ENCODE peak calls at places on chromosomes 12 and 14, in six cellular contexts. O is fibroblast of mammary gland, C is AG04449, D is mucosa of descending colon, S is brain microvascular endothelial cell, E is HFF-Myc. V is an unnamed sample.

GRCh38 chr12:83827860-83828259 is 1084.7 kb downstream of the SLC6A15 start:
- DNase-seq in O (peak), C (no peak), D (no peak), S (no peak), E (peak), V (no peak)

GRCh38 chr14:64338616-64339316 is 44.6 kb upstream of the ESR2 start:
- DNase-seq in O (peak), C (peak), D (peak), S (peak), E (peak), V (peak)

GRCh38 chr14:52023518-52023917 is 34.2 kb downstream of the RTRAF start:
- DNase-seq in O (peak), C (peak), D (no peak), S (peak), E (peak), V (no peak)

GRCh38 chr12:91854725-91855124 is 290.9 kb downstream of the BTG1 start:
- DNase-seq in O (peak), C (no peak), D (no peak), S (peak), E (no peak), V (no peak)

GRCh38 chr12:14111230-14111865 is 129.9 kb upstream of the GRIN2B start:
- DNase-seq in O (no peak), C (no peak), D (peak), S (no peak), E (no peak), V (no peak)

GRCh38 chr12:106987846-106988245 is 900 bp upstream of the MTERF2 start:
- DNase-seq in O (no peak), C (no peak), D (no peak), S (no peak), E (no peak), V (no peak)

GRCh38 chr14:78170203-78170602 is at the start of gene NRXN3:
- DNase-seq in O (no peak), C (no peak), D (peak), S (no peak), E (no peak), V (no peak)

GRCh38 chr14:22438742-22439141 is 150.3 kb downstream of the DAD1 start:
- DNase-seq in O (no peak), C (no peak), D (no peak), S (no peak), E (no peak), V (no peak)

GRCh38 chr12:11703378-11703777 is 53.9 kb downstream of the ETV6 start:
- DNase-seq in O (no peak), C (no peak), D (no peak), S (no peak), E (no peak), V (no peak)

GRCh38 chr12:124861492-124861891 is 2.2 kb downstream of the SCARB1 start:
- DNase-seq in O (peak), C (no peak), D (peak), S (peak), E (peak), V (no peak)

GRCh38 chr12:107657621-107658020 is 28.0 kb upstream of the PWP1 start:
- DNase-seq in O (no peak), C (no peak), D (no peak), S (no peak), E (no peak), V (no peak)

GRCh38 chr14:56299306-56299984 is 181.2 kb downstream of the PELI2 start:
- DNase-seq in O (no peak), C (no peak), D (no peak), S (no peak), E (no peak), V (no peak)

GRCh38 chr14:56185991-56186390 is 67.8 kb downstream of the PELI2 start:
- DNase-seq in O (no peak), C (no peak), D (peak), S (no peak), E (no peak), V (no peak)

GRCh38 chr14:30610719-30611388 is 11.3 kb upstream of the SCFD1 start:
- DNase-seq in O (peak), C (no peak), D (peak), S (peak), E (no peak), V (no peak)

GRCh38 chr14:92846162-92846897 is 52.2 kb downstream of the GOLGA5 start:
- DNase-seq in O (peak), C (peak), D (no peak), S (peak), E (peak), V (peak)

GRCh38 chr12:3453947-3454675 is 36.9 kb upstream of the PRMT8 start:
- DNase-seq in O (peak), C (peak), D (no peak), S (peak), E (peak), V (peak)

GRCh38 chr12:55995366-55995765 is 1.7 kb upstream of the SUOX start:
- DNase-seq in O (no peak), C (no peak), D (no peak), S (no peak), E (no peak), V (no peak)

GRCh38 chr12:57340104-57340503 is 89.1 kb upstream of the STAC3 start:
- DNase-seq in O (peak), C (no peak), D (peak), S (peak), E (peak), V (peak)

GRCh38 chr14:103139371-103140016 is 16.2 kb downstream of the TNFAIP2 start:
- DNase-seq in O (no peak), C (no peak), D (no peak), S (no peak), E (no peak), V (no peak)

GRCh38 chr14:102418169-102418852 is 55.6 kb downstream of the TECPR2 start:
- DNase-seq in O (no peak), C (no peak), D (no peak), S (no peak), E (no peak), V (no peak)

GRCh38 chr12:53424626-53425514 is 1.2 kb downstream of the AMHR2 start:
- DNase-seq in O (no peak), C (no peak), D (no peak), S (no peak), E (no peak), V (no peak)
- H3K4me3 ChIP-seq in O (no peak), C (no peak), D (no peak), S (no peak), E (no peak), V (no peak)

GRCh38 chr12:127929172-127929571 is 337.8 kb upstream of the TMEM132C start:
- DNase-seq in O (no peak), C (no peak), D (no peak), S (no peak), E (no peak), V (no peak)

GRCh38 chr12:127923501-127923900 is 343.5 kb upstream of the TMEM132C start:
- DNase-seq in O (no peak), C (no peak), D (no peak), S (no peak), E (no peak), V (no peak)

GRCh38 chr12:127928615-127929014 is 338.4 kb upstream of the TMEM132C start:
- DNase-seq in O (peak), C (peak), D (no peak), S (peak), E (no peak), V (no peak)

GRCh38 chr12:127928178-127928577 is 338.8 kb upstream of the TMEM132C start:
- DNase-seq in O (no peak), C (no peak), D (no peak), S (no peak), E (no peak), V (no peak)

GRCh38 chr12:127926004-127926403 is 341.0 kb upstream of the TMEM132C start:
- DNase-seq in O (peak), C (no peak), D (peak), S (peak), E (no peak), V (no peak)
- TF ChIP-seq CTCF in O (peak), C (peak), D (peak), S (peak), E (peak), V (peak)

GRCh38 chr12:48789858-48790326 is 1.0 kb upstream of the ADCY6 start:
- DNase-seq in O (no peak), C (no peak), D (no peak), S (no peak), E (no peak), V (no peak)
- H3K4me3 ChIP-seq in O (peak), C (peak), D (no peak), S (peak), E (peak), V (peak)

GRCh38 chr12:132054983-132055382 is 89.1 kb downstream of the DDX51 start:
- DNase-seq in O (no peak), C (no peak), D (no peak), S (no peak), E (no peak), V (no peak)

GRCh38 chr12:132055535-132056096 is 88.5 kb downstream of the DDX51 start:
- DNase-seq in O (no peak), C (no peak), D (no peak), S (no peak), E (no peak), V (no peak)

GRCh38 chr12:132057691-132058090 is 86.4 kb downstream of the DDX51 start:
- DNase-seq in O (no peak), C (no peak), D (no peak), S (no peak), E (no peak), V (no peak)

GRCh38 chr12:132056320-132056719 is 87.8 kb downstream of the DDX51 start:
- DNase-seq in O (no peak), C (no peak), D (no peak), S (no peak), E (no peak), V (no peak)

DNA sequence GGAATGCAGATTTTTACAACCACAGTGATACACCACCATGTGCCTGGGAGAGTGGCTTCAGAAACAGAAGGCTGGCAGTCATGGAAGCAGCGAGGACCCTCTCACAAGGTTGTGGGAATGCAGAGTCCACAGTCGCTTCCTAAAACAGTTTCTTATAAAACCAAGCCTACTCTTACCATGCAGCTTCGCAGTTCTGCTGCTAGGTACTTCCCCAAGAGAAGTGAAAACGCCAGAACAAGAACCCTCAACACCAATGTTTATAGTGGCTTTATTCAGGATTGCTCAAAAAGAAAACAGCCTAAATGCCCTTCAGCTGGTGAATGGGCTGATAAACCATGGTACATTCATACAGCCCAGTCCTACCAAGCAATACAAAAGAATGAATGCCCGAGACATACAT is 87.2 kb downstream of the DDX51 start:
- DNase-seq in O (no peak), C (no peak), D (no peak), S (no peak), E (no peak), V (no peak)
- TF ChIP-seq CTCF in O (no peak), C (no peak), D (no peak), S (no peak), E (no peak), V (no peak)